ENCODE peak calls at places on chromosome 1, in six cellular contexts. C is HFF-Myc; V is stimulated activated CD4-positive, alpha-beta T cell treated with anti-CD3 and anti-CD28 coated beads, Interleukin-2, amount 100 ng/mL, for 48 hours; X is tibial artery; G is neural crest cell; O is EL. B is an unnamed sample.

GRCh38 chr1:204803607-204804006 is 67.1 kb upstream of the NFASC start:
- DNase-seq in C (no peak), V (no peak), X (no peak), G (no peak), O (no peak), B (no peak)

GRCh38 chr1:32717503-32717902 is 14.9 kb upstream of the SYNC start:
- DNase-seq in C (no peak), V (no peak), X (no peak), G (no peak), O (no peak), B (no peak)

GRCh38 chr1:5998906-5999301 is 6.7 kb upstream of the NPHP4 start:
- DNase-seq in C (no peak), V (no peak), X (no peak), G (no peak), O (no peak), B (no peak)

GRCh38 chr1:38826262-38826661 is 33.3 kb downstream of the RRAGC start:
- DNase-seq in C (no peak), V (no peak), X (no peak), G (no peak), O (no peak), B (no peak)

GRCh38 chr1:240575976-240576666 is 35.8 kb downstream of the GREM2 start:
- DNase-seq in C (no peak), V (no peak), X (peak), G (no peak), O (peak), B (peak)

GRCh38 chr1:16187748-16188401 is 24.6 kb downstream of the ARHGEF19 start:
- DNase-seq in C (peak), V (peak), X (peak), G (peak), O (peak), B (peak)

GRCh38 chr1:216841165-216841564 is 117.9 kb upstream of the ESRRG start:
- DNase-seq in C (no peak), V (no peak), X (no peak), G (no peak), O (no peak), B (no peak)

GRCh38 chr1:223339861-223340260 is 24.1 kb downstream of the SUSD4 start:
- DNase-seq in C (no peak), V (no peak), X (no peak), G (no peak), O (no peak), B (no peak)

GRCh38 chr1:47871799-47872353 is 125.3 kb downstream of the TRABD2B start:
- DNase-seq in C (no peak), V (no peak), X (no peak), G (no peak), O (peak), B (no peak)

GRCh38 chr1:151839457-151840409 is at the start of gene C2CD4D:
- DNase-seq in C (no peak), V (peak), X (peak), G (peak), O (no peak), B (no peak)

GRCh38 chr1:28144203-28145135 is 32.0 kb downstream of the PTAFR start:
- DNase-seq in C (no peak), V (peak), X (no peak), G (no peak), O (peak), B (peak)

GRCh38 chr1:229461032-229461668 is 27.3 kb upstream of the ACTA1 start:
- DNase-seq in C (no peak), V (no peak), X (no peak), G (no peak), O (no peak), B (no peak)

GRCh38 chr1:8880068-8880676 is 1.7 kb upstream of the ENO1 start:
- DNase-seq in C (peak), V (no peak), X (peak), G (no peak), O (peak), B (peak)

GRCh38 chr1:209670441-209671082 is 4.7 kb upstream of the G0S2 start:
- DNase-seq in C (no peak), V (no peak), X (no peak), G (no peak), O (no peak), B (no peak)

GRCh38 chr1:23590058-23590783 is 30.9 kb upstream of the ID3 start:
- DNase-seq in C (no peak), V (no peak), X (no peak), G (no peak), O (no peak), B (no peak)

GRCh38 chr1:59316497-59317128 is 19.7 kb downstream of the FGGY start:
- DNase-seq in C (no peak), V (no peak), X (no peak), G (no peak), O (no peak), B (peak)

GRCh38 chr1:232751393-232752140 is 53.6 kb upstream of the MAP10 start:
- DNase-seq in C (no peak), V (no peak), X (no peak), G (no peak), O (no peak), B (no peak)

GRCh38 chr1:169711469-169712308 is at the start of gene SELL:
- DNase-seq in C (peak), V (peak), X (peak), G (peak), O (peak), B (peak)

GRCh38 chr1:19481826-19482398 is 3.4 kb downstream of the CAPZB start:
- DNase-seq in C (no peak), V (no peak), X (no peak), G (no peak), O (no peak), B (no peak)

GRCh38 chr1:83998599-83999315 is at the start of gene TTLL7:
- DNase-seq in C (no peak), V (peak), X (peak), G (peak), O (peak), B (peak)

GRCh38 chr1:178644308-178645120 is 80.5 kb upstream of the RALGPS2 start:
- DNase-seq in C (no peak), V (no peak), X (no peak), G (no peak), O (peak), B (peak)

GRCh38 chr1:167367705-167368104 is 147.0 kb downstream of the POU2F1 start:
- DNase-seq in C (no peak), V (no peak), X (no peak), G (no peak), O (no peak), B (no peak)

GRCh38 chr1:160052943-160053342 is 17.0 kb downstream of the KCNJ10 start:
- DNase-seq in C (no peak), V (no peak), X (no peak), G (no peak), O (no peak), B (no peak)

GRCh38 chr1:65255088-65256050 is 54.0 kb upstream of the DNAJC6 start:
- DNase-seq in C (no peak), V (no peak), X (no peak), G (no peak), O (peak), B (peak)

GRCh38 chr1:237170149-237170548 is 128.2 kb downstream of the RYR2 start:
- DNase-seq in C (no peak), V (no peak), X (no peak), G (no peak), O (no peak), B (no peak)

GRCh38 chr1:240797050-240797449 is 185.1 kb upstream of the GREM2 start:
- DNase-seq in C (no peak), V (no peak), X (no peak), G (no peak), O (peak), B (peak)

GRCh38 chr1:232599178-232600041 is 30.5 kb downstream of the SIPA1L2 start:
- DNase-seq in C (no peak), V (no peak), X (no peak), G (no peak), O (peak), B (peak)

GRCh38 chr1:61441723-61442262 is 283.1 kb downstream of the TM2D1 start:
- DNase-seq in C (no peak), V (no peak), X (no peak), G (no peak), O (no peak), B (no peak)

GRCh38 chr1:102550729-102551384 is 554.1 kb upstream of the OLFM3 start:
- DNase-seq in C (peak), V (no peak), X (no peak), G (no peak), O (peak), B (peak)

GRCh38 chr1:24586970-24587820 is 31.3 kb downstream of the NCMAP start:
- DNase-seq in C (peak), V (peak), X (no peak), G (peak), O (peak), B (peak)

GRCh38 chr1:67629370-67630075 is 55.5 kb upstream of the GADD45A start:
- DNase-seq in C (no peak), V (no peak), X (no peak), G (no peak), O (no peak), B (peak)

GRCh38 chr1:150765229-150765976 is at the start of gene CTSS:
- DNase-seq in C (peak), V (no peak), X (no peak), G (no peak), O (peak), B (peak)

GRCh38 chr1:240559781-240560180 is 52.2 kb downstream of the GREM2 start:
- DNase-seq in C (no peak), V (no peak), X (no peak), G (no peak), O (no peak), B (peak)

GRCh38 chr1:160095382-160096105 is 2.9 kb downstream of the IGSF8 start:
- DNase-seq in C (no peak), V (no peak), X (no peak), G (no peak), O (no peak), B (no peak)

B was measured in EH.